ENCODE peak calls at places on chromosome 11, in five cellular contexts. C is OCI-LY7, K is adrenal gland, B is astrocyte of the cerebellum, S is foreskin fibroblast. M is an unnamed sample.
A peak's percentile ranks its signal among the peaks of the same experiment; 100 is the strongest.

GRCh38 chr11:16749092-16749491 is 10.6 kb downstream of the C11orf58 start:
- DNase-seq in C (no peak), B (no peak), S (no peak), K (no peak), M (no peak)

GRCh38 chr11:8222820-8223512 is 40.7 kb downstream of the LMO1 start:
- DNase-seq in C (no peak), S (no peak), B (peak; percentile 8), K (no peak), M (no peak)

GRCh38 chr11:91859666-91860065 is 365.0 kb upstream of the FAT3 start:
- DNase-seq in K (no peak), C (no peak), B (no peak), S (no peak), M (no peak)

GRCh38 chr11:42462558-42463310 is 849.1 kb upstream of the API5 start:
- DNase-seq in S (peak; percentile 3), B (peak; percentile 2), K (no peak), C (no peak), M (no peak)

GRCh38 chr11:75212463-75212862 is 28.1 kb upstream of the TPBGL start:
- DNase-seq in S (no peak), K (no peak), C (no peak), B (no peak), M (no peak)

GRCh38 chr11:111299111-111300026 is 1.0 kb downstream of the POU2AF3 start:
- DNase-seq in S (peak; percentile 25), K (peak; percentile 75), C (no peak), B (no peak), M (no peak)

GRCh38 chr11:72758304-72758689 is 6.1 kb upstream of the ARAP1 start:
- DNase-seq in C (no peak), B (peak; percentile 36), S (no peak), K (no peak), M (no peak)

GRCh38 chr11:13446444-13446843 is 16.6 kb downstream of the BTBD10 start:
- DNase-seq in C (no peak), K (no peak), B (no peak), S (no peak), M (no peak)

GRCh38 chr11:76753950-76754349 is 29.2 kb upstream of the TSKU start:
- DNase-seq in S (no peak), K (no peak), C (no peak), B (no peak), M (no peak)

GRCh38 chr11:122108828-122109227 is 7.2 kb downstream of the BLID start:
- DNase-seq in C (no peak), K (no peak), S (no peak), B (no peak), M (no peak)

GRCh38 chr11:103491777-103492176 is 382.6 kb downstream of the DYNC2H1 start:
- DNase-seq in S (no peak), C (no peak), K (no peak), B (no peak), M (no peak)

GRCh38 chr11:107561688-107562087 is 3.8 kb downstream of the ALKBH8 start:
- DNase-seq in C (no peak), B (no peak), K (no peak), S (peak; percentile 41), M (no peak)

GRCh38 chr11:119218141-119218878 is 12.2 kb downstream of the CBL start:
- DNase-seq in C (no peak), S (peak; percentile 95), B (peak; percentile 61), K (no peak), M (peak; percentile 74)

DNA sequence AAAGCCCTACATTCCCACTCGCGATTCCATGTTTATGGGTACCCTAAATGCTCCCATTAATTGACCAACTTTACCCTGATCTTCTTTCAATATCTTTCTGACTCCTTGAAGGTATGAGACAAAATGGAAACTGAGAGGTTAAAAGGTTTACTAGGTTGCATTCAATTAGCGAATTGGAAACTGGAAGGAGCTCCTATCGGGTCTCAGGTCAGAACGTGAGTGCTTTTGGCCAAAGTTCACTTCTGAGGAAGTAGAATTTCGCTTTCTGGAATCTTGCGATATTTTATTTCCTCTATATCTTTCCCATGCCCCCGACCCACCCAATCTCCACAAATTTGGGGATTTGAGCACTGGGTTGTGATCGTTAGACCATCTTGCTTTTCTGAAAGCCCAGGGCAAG is 2.6 kb downstream of the EHF start:
- DNase-seq in S (no peak), C (no peak), K (no peak), B (no peak), M (no peak)
- H3K4me3 ChIP-seq in S (no peak overlapping the region), C (no peak overlapping the region), K (no peak overlapping the region), B (no peak overlapping the region), M (no peak overlapping the region)

GRCh38 chr11:109865558-109866186 is 227.5 kb upstream of the ZC3H12C start:
- DNase-seq in B (no peak), S (no peak), K (peak; percentile 75), C (no peak), M (no peak)
- TF ChIP-seq CTCF in B (no peak), S (no peak), K (peak; percentile 6), C (no peak), M (no peak)

DNA sequence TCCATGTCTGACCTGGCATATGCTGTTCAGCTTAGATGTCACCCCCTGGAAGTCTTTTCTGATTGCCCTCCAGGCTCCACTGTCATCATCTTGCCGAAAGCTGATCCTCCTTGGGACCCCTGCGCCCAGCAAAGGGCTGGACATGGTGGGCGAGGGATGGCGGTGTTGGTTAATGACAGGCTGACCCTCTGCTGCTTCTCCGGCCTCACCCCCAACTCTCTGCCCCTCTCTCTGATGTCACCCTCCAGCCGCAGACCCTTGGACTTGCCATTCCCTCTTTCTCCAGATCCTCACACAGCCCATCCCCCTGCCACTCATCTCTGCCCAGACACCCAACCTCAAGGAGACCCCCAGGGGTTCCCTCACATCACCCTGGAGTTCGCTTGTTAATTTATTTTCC is 2.3 kb downstream of the EHBP1L1 start:
- DNase-seq in K (no peak), C (no peak), B (no peak), S (no peak), M (no peak)
- H3K4me3 ChIP-seq in K (no peak overlapping the region), C (no peak overlapping the region), B (no peak overlapping the region), S (peak overlapping the region; percentile 74), M (no peak overlapping the region)

GRCh38 chr11:133576351-133576750 is 44.0 kb upstream of the OPCML start:
- DNase-seq in K (no peak), B (no peak), C (no peak), S (no peak), M (no peak)
- TF ChIP-seq CTCF in K (no peak), B (no peak), C (peak; percentile 57), S (no peak), M (peak; percentile 13)

DNA sequence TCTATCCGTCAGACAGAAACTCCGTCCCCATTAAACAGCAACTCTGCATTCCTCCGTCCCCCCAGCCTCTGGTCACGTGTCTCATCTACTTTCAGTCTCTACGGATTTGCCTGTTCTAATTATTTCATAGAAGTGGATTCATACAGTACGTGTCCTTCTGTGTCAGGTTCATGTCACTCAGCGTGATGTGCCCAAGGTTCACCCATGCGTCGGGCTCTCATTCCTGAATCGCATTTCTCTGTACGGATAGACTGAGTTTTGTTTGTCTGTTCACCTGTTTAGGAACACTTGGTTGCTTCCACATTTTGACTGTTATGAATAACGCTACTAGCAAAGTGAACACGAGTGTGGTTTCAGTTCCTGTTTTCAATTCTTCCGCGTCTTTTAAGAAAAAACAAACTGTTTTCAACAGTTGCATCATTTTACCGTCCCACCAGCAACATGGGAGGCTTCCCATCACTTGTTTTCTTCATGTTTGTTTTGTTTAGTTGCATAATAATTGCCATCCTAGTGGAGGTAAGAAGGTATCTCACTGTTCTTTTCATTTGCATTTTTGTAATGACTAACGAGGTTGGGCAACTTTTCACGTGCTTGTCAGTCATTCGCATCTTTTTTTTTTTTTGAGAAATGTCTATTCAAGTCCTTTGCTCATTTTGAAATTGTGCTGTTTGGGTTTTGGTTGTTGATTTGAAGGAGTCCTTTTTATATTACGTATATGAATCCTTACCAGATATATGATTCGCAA is 8.9 kb upstream of the NLRP6 start:
- DNase-seq in K (no peak), S (no peak), B (no peak), C (peak; percentile 99), M (no peak)
- H3K4me3 ChIP-seq in K (no peak overlapping the region), S (no peak overlapping the region), B (no peak overlapping the region), C (peak overlapping the region; percentile 62), M (no peak overlapping the region)

GRCh38 chr11:56089697-56090096 is 3.4 kb upstream of the OR8I2 start:
- DNase-seq in C (no peak), K (no peak), B (no peak), S (no peak), M (no peak)

GRCh38 chr11:56093008-56093407 is at the start of gene OR8I2:
- DNase-seq in S (no peak), C (no peak), K (no peak), B (no peak), M (no peak)
- TF ChIP-seq CTCF in S (no peak), C (no peak), K (no peak), B (no peak), M (no peak)

DNA sequence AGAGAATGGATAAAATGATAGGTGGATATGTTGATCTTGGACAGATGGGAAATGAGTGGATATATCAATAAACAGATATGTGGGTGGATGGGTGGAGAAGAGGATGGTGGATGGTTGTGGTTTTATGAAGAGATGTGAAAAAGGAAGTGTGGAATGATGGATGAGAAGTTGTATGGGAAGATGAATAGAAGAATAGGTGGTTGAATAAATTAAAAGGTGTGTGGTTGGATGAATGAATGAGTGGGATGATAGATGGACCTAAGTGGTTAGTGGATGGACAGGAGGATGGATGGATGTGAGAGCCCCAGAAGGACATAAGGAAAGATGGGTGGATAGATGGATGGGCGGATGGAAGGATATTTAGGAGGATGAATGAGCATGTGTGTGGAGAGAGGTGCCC is 913 bp upstream of the CD44 start:
- DNase-seq in C (no peak), K (no peak), B (no peak), S (no peak), M (no peak)
- H3K4me3 ChIP-seq in C (no peak overlapping the region), K (no peak overlapping the region), B (peak overlapping the region; percentile 96), S (peak overlapping the region; percentile 75), M (peak overlapping the region; percentile 78)

M was measured in HFF-Myc.